ENCODE peak calls at places on chromosome 12, in ten cellular contexts. R, D, X, P, L, E, U, Y, B and Z are unnamed samples. For H3K36me3 and H3K27me3, the result is how much of the 10 kb centered on the place peaks cover.

GRCh38 chr12:128871516-128871892 is 18.2 kb downstream of the GLT1D1 start:
- DNase-seq in R (no peak), D (no peak), X (no peak), P (no peak), L (no peak), E (no peak), U (no peak), Y (no peak), B (no peak), Z (no peak)

GRCh38 chr12:47349770-47350408 is 270.1 kb upstream of the AMIGO2 start:
- DNase-seq in R (no peak), D (no peak), X (no peak), P (peak), L (no peak), E (no peak), U (no peak), Y (peak), B (no peak), Z (no peak)

GRCh38 chr12:124742111-124742510 is 121.6 kb downstream of the SCARB1 start:
- DNase-seq in R (no peak), D (no peak), X (peak), P (no peak), L (no peak), E (no peak), U (no peak), Y (no peak), B (no peak), Z (no peak)

GRCh38 chr12:31516702-31517101 is 74.2 kb downstream of the DENND5B start:
- DNase-seq in R (no peak), D (no peak), X (no peak), P (no peak), L (no peak), E (no peak), U (no peak), Y (no peak), B (no peak), Z (no peak)

GRCh38 chr12:19964549-19964948 is 403.8 kb upstream of the PDE3A start:
- DNase-seq in R (no peak), D (no peak), X (no peak), P (peak), L (no peak), E (no peak), U (no peak), Y (no peak), B (no peak), Z (peak)

GRCh38 chr12:69056743-69057515 is 124.0 kb upstream of the CPM start:
- DNase-seq in R (no peak), D (no peak), X (no peak), P (peak), L (no peak), E (no peak), U (no peak), Y (peak), B (no peak), Z (no peak)

GRCh38 chr12:122995503-122996187 is 15.2 kb downstream of the ARL6IP4 start:
- DNase-seq in R (no peak), D (no peak), X (peak), P (no peak), L (no peak), E (no peak), U (no peak), Y (no peak), B (no peak), Z (no peak)

GRCh38 chr12:58172433-58173073 is 231.2 kb downstream of the ATP23 start:
- DNase-seq in R (no peak), D (no peak), X (no peak), P (no peak), L (no peak), E (no peak), U (no peak), Y (no peak), B (no peak), Z (no peak)

GRCh38 chr12:118611295-118611694 is 234.9 kb downstream of the SUDS3 start:
- DNase-seq in R (no peak), D (no peak), X (no peak), P (no peak), L (no peak), E (no peak), U (no peak), Y (no peak), B (peak), Z (peak)

GRCh38 chr12:103783744-103784664 is 57.0 kb downstream of the NT5DC3 start:
- DNase-seq in R (peak), D (no peak), X (peak), P (no peak), L (peak), E (no peak), U (peak), Y (no peak), B (no peak), Z (no peak)

GRCh38 chr12:74732801-74733200 is 195.2 kb downstream of the ATXN7L3B start:
- DNase-seq in R (no peak), D (no peak), X (no peak), P (no peak), L (no peak), E (no peak), U (no peak), Y (no peak), B (no peak), Z (no peak)

GRCh38 chr12:27548301-27549199 is 24.5 kb downstream of the PPFIBP1 start:
- DNase-seq in R (no peak), D (no peak), X (no peak), P (no peak), L (no peak), E (no peak), U (no peak), Y (no peak), B (no peak), Z (no peak)

GRCh38 chr12:27547592-27547991 is 23.6 kb downstream of the PPFIBP1 start:
- DNase-seq in R (no peak), D (no peak), X (no peak), P (no peak), L (no peak), E (no peak), U (no peak), Y (no peak), B (no peak), Z (no peak)

GRCh38 chr12:27542628-27543027 is 18.6 kb downstream of the PPFIBP1 start:
- DNase-seq in R (no peak), D (no peak), X (no peak), P (peak), L (no peak), E (no peak), U (no peak), Y (peak), B (no peak), Z (no peak)

GRCh38 chr12:27549231-27549800 is 25.3 kb downstream of the PPFIBP1 start:
- DNase-seq in R (no peak), D (peak), X (no peak), P (peak), L (peak), E (no peak), U (no peak), Y (peak), B (no peak), Z (no peak)

GRCh38 chr12:27545666-27546065 is 21.7 kb downstream of the PPFIBP1 start:
- DNase-seq in R (no peak), D (no peak), X (no peak), P (no peak), L (no peak), E (no peak), U (no peak), Y (no peak), B (no peak), Z (no peak)
- H3K4me3 ChIP-seq in R (no peak), D (no peak), X (no peak), P (no peak), L (no peak), E (no peak), U (no peak), Y (no peak), B (no peak), Z (no peak)

GRCh38 chr12:120242275-120242799 is 23.2 kb downstream of the PXN start:
- DNase-seq in R (no peak), D (no peak), X (no peak), P (no peak), L (no peak), E (no peak), U (no peak), Y (no peak), B (no peak), Z (no peak)
- H3K36me3 ChIP-seq in R (under half), D (under half), X (under half), P (under half), L (under half), E (under half), U (under half), Y (under half), B (under half), Z (under half)

GRCh38 chr12:3335078-3335487 is 155.9 kb upstream of the PRMT8 start:
- DNase-seq in R (no peak), D (no peak), X (no peak), P (no peak), L (no peak), E (no peak), U (no peak), Y (no peak), B (no peak), Z (no peak)
- H3K27me3 ChIP-seq in R (under half), D (half or more), X (under half), P (under half), L (under half), E (under half), U (under half), Y (under half), B (under half), Z (under half)

DNA sequence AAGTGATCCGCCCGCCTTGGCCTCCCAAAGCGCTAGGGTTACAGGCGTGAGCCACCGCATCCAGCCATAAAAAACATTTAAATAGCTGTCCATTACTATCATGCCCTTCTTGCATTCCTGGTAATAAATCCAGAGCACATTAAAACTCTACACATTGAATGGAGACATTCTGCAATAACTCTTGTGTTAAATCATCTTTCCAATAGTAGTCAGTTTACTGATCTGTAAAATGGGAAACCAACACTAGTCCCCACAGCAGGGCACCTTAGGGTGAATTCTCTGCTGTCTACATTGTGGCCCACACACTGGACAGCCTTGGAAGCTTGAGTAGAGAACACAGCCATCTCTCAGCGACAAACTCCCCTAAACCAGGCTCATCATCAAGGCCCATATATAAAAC is 85.5 kb upstream of the NUDT4 start:
- DNase-seq in R (no peak), D (no peak), X (no peak), P (no peak), L (no peak), E (no peak), U (no peak), Y (no peak), B (no peak), Z (no peak)
- H3K4me3 ChIP-seq in R (no peak), D (no peak), X (no peak), P (no peak), L (no peak), E (no peak), U (no peak), Y (no peak), B (no peak), Z (no peak)

DNA sequence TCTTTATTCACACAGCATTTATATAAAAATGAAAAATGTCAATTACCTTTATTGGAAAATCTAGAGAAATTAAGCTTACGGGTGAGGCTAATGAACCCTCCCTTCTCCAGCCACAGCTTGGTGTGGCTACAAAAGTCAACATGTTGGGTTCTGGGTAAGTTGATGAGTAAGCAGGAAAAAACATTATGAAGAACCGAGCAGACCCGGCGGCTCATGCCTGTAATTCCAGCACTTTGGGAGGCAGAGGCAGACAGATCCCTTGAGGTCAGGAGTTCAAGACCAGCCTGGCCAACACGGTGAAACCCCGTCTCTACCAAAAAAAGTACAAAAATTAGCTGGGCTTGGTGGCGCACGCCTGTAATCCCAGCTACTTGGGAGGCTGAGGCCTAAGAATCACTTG is 10.9 kb downstream of the NAA25 start:
- DNase-seq in R (no peak), D (no peak), X (no peak), P (no peak), L (no peak), E (no peak), U (no peak), Y (no peak), B (no peak), Z (no peak)
- H3K36me3 ChIP-seq in R (under half), D (under half), X (half or more), P (under half), L (under half), E (under half), U (under half), Y (under half), B (half or more), Z (half or more)

GRCh38 chr12:107782067-107782466 is 7.6 kb downstream of the ASCL4 start:
- DNase-seq in R (no peak), D (no peak), X (no peak), P (no peak), L (no peak), E (no peak), U (no peak), Y (no peak), B (no peak), Z (no peak)
- H3K27me3 ChIP-seq in R (under half), D (half or more), X (under half), P (under half), L (under half), E (under half), U (under half), Y (under half), B (under half), Z (under half)

DNA sequence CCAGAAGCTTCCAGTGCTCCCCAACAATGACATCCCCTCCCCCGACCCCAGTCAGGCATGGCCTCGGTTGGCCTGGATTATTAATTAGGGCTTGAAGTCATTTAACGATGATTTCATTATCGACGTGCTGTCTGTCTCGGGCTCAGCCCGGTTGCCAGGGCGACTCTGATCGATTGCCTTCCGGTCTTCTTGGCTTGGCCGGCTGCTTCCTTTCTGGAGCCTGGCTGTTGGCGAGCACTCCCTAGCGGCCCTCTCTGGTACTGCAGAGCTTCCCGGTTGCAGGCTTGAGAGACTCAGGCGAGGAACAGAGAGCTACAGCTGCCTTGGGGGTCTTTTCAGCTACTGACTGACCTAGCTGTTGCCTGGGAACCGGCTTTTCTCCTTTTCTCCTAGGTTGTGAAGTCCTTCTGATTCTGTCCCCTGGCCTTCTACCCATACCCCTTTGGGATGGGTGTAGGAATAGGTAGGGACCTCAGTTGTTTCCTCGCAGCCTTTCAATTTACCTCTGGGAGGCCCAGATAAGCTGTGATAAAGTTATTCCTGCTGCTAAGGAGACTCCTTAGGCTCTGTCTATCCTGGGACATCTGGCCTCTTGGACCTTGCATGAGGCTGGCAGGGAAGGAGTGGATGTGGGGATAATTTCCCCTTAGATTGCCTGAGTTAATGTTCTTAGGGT is 5.5 kb upstream of the CISTR start:
- DNase-seq in R (peak), D (no peak), X (peak), P (peak), L (peak), E (no peak), U (peak), Y (peak), B (peak), Z (peak)
- H3K4me3 ChIP-seq in R (no peak), D (no peak), X (no peak), P (no peak), L (no peak), E (no peak), U (no peak), Y (no peak), B (no peak), Z (no peak)

GRCh38 chr12:50014342-50014741 is 11.0 kb downstream of the RACGAP1 start:
- DNase-seq in R (no peak), D (no peak), X (no peak), P (no peak), L (no peak), E (no peak), U (no peak), Y (no peak), B (no peak), Z (no peak)
- H3K36me3 ChIP-seq in R (under half), D (under half), X (under half), P (under half), L (under half), E (under half), U (under half), Y (under half), B (half or more), Z (half or more)

GRCh38 chr12:132166801-132167591 is 22.7 kb downstream of the NOC4L start:
- DNase-seq in R (no peak), D (no peak), X (no peak), P (no peak), L (no peak), E (no peak), U (no peak), Y (no peak), B (no peak), Z (no peak)
- H3K27me3 ChIP-seq in R (under half), D (under half), X (under half), P (under half), L (under half), E (under half), U (under half), Y (under half), B (under half), Z (under half)

DNA sequence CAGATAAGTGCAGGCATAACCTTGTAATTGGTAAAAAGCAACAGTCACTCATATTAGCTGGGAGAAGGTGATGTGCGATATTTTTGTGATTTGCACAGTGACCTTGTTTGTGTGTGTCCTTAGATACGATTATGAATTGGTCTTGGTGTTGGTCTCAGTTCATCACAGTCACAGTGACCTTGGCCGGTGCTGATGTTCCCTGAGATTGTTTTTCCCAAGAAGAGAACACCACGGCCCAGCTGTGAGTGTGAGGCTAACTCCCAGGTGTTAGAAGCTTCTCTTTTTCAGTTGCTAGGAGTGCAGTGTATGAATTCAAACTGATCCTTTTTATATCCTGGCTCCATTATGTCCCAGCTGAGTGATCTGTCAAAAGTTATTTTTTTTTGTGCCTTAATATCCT is 46.2 kb downstream of the TRHDE start:
- DNase-seq in R (no peak), D (no peak), X (no peak), P (no peak), L (no peak), E (no peak), U (no peak), Y (no peak), B (no peak), Z (no peak)
- H3K4me3 ChIP-seq in R (no peak), D (no peak), X (no peak), P (no peak), L (no peak), E (no peak), U (no peak), Y (no peak), B (no peak), Z (no peak)